ENCODE peak calls at places on chromosomes 1 and 21, in ten cellular contexts. D, J, E, C, W, X, G, H, V and O are unnamed samples.

GRCh38 chr1:11059166-11059989 is 440 bp downstream of the SRM start:
- DNase-seq in D (no peak), J (no peak), E (peak), C (no peak), W (no peak), X (no peak), G (no peak), H (no peak), V (peak), O (no peak)

GRCh38 chr1:222096883-222097282 is 355.0 kb upstream of the DUSP10 start:
- DNase-seq in D (no peak), J (peak), E (no peak), C (no peak), W (no peak), X (no peak), G (peak), H (no peak), V (peak), O (no peak)

GRCh38 chr1:83995649-83996048 is 3.3 kb downstream of the TTLL7 start:
- DNase-seq in D (no peak), J (no peak), E (no peak), C (no peak), W (no peak), X (no peak), G (no peak), H (no peak), V (no peak), O (no peak)

GRCh38 chr1:204350857-204351573 is 8.7 kb downstream of the PLEKHA6 start:
- DNase-seq in D (peak), J (peak), E (peak), C (peak), W (no peak), X (no peak), G (peak), H (peak), V (no peak), O (no peak)

GRCh38 chr1:155007253-155007828 is 4.7 kb downstream of the ZBTB7B start:
- DNase-seq in D (no peak), J (no peak), E (no peak), C (no peak), W (no peak), X (no peak), G (no peak), H (no peak), V (no peak), O (no peak)

GRCh38 chr1:59271861-59272260 is 25.0 kb upstream of the FGGY start:
- DNase-seq in D (no peak), J (no peak), E (peak), C (no peak), W (no peak), X (no peak), G (no peak), H (no peak), V (no peak), O (no peak)

GRCh38 chr1:187264995-187265602 is 436.4 kb downstream of the PLA2G4A start:
- DNase-seq in D (peak), J (peak), E (peak), C (peak), W (peak), X (peak), G (peak), H (no peak), V (peak), O (no peak)

GRCh38 chr1:39105061-39105840 is 79.1 kb downstream of the NDUFS5 start:
- DNase-seq in D (peak), J (peak), E (peak), C (no peak), W (no peak), X (no peak), G (peak), H (peak), V (peak), O (peak)

GRCh38 chr21:34894401-34894800 is 154.7 kb downstream of the RUNX1 start:
- DNase-seq in D (no peak), J (no peak), E (no peak), C (no peak), W (no peak), X (no peak), G (no peak), H (no peak), V (no peak), O (no peak)

GRCh38 chr1:69090170-69090569 is 477.6 kb upstream of the LRRC7 start:
- DNase-seq in D (no peak), J (no peak), E (no peak), C (no peak), W (no peak), X (no peak), G (no peak), H (no peak), V (no peak), O (no peak)

GRCh38 chr1:151958959-151959358 is 34.7 kb downstream of the S100A10 start:
- DNase-seq in D (no peak), J (no peak), E (no peak), C (no peak), W (no peak), X (no peak), G (no peak), H (no peak), V (no peak), O (no peak)

GRCh38 chr1:57163332-57163731 is 197.5 kb upstream of the C8B start:
- DNase-seq in D (peak), J (no peak), E (no peak), C (no peak), W (no peak), X (no peak), G (no peak), H (no peak), V (no peak), O (no peak)

GRCh38 chr1:213995603-213996002 is 7.8 kb downstream of the PROX1 start:
- DNase-seq in D (no peak), J (no peak), E (no peak), C (no peak), W (no peak), X (no peak), G (no peak), H (no peak), V (no peak), O (no peak)

GRCh38 chr1:104120488-104120887 is 370.8 kb downstream of the AMY1C start:
- DNase-seq in D (no peak), J (no peak), E (no peak), C (no peak), W (no peak), X (no peak), G (no peak), H (no peak), V (no peak), O (no peak)

GRCh38 chr1:207565546-207566468 is 69.8 kb downstream of the CR1 start:
- DNase-seq in D (peak), J (peak), E (peak), C (no peak), W (no peak), X (no peak), G (peak), H (no peak), V (peak), O (no peak)

GRCh38 chr1:195580988-195581387 is 1027.3 kb downstream of the KCNT2 start:
- DNase-seq in D (no peak), J (no peak), E (no peak), C (no peak), W (peak), X (no peak), G (no peak), H (no peak), V (no peak), O (no peak)
- TF ChIP-seq CTCF in D (peak), J (no peak), E (no peak), C (peak), W (no peak), X (no peak), G (peak), H (no peak), V (peak), O (no peak)

DNA sequence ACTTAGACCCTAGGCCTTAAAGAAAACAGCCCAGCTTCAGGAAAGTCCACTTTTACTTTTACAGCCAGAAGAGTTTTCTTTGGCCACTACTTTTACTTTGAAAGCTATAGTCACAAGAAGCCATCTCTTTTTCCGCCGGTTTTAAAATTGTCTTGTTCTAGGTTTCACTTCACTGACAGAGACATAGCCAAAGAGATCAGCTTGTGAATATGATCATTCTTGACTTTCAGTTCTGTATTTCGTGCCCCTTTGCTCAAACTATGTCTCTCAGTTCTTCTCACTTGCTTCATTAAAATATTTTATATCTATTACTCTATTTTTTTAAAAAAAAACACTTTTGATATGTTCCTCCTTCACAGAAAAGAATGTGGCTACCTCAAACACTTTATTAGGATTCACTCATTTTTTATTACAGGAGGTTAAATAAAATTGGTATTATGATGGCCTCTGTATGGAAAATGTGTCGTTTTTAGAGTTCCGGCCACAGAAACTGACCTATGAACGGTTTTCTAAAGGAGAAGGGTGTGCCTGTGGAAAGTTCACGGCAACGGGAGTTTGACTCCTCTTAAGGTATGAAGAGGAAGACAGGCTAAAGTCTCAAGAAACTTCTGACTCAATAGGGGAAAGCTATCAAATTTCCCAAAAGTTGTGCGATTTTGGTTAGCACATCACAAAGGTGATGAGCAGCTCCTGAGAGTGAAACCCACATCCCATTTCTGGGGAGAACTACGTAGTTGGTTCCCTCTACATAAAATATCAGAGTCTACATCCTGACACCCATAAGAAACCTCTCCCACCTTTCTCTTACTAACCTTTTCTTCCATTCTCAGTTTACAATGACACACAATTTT is 1.2 kb downstream of the MCOLN2 start:
- DNase-seq in D (no peak), J (no peak), E (peak), C (no peak), W (no peak), X (no peak), G (no peak), H (no peak), V (no peak), O (no peak)
- H3K4me3 ChIP-seq in D (no peak), J (no peak), E (peak), C (no peak), W (no peak), X (no peak), G (no peak), H (no peak), V (no peak), O (no peak)

GRCh38 chr1:85406887-85407593 is 57.9 kb downstream of the DDAH1 start:
- DNase-seq in D (no peak), J (peak), E (no peak), C (peak), W (peak), X (peak), G (peak), H (peak), V (peak), O (no peak)

GRCh38 chr1:85406081-85406480 is 58.9 kb downstream of the DDAH1 start:
- DNase-seq in D (no peak), J (no peak), E (no peak), C (no peak), W (no peak), X (no peak), G (no peak), H (no peak), V (no peak), O (no peak)

GRCh38 chr1:85409516-85409915 is 55.4 kb downstream of the DDAH1 start:
- DNase-seq in D (no peak), J (no peak), E (no peak), C (no peak), W (no peak), X (no peak), G (no peak), H (no peak), V (no peak), O (no peak)

GRCh38 chr1:85407978-85408377 is 57.0 kb downstream of the DDAH1 start:
- DNase-seq in D (no peak), J (no peak), E (no peak), C (no peak), W (no peak), X (no peak), G (no peak), H (no peak), V (no peak), O (no peak)

GRCh38 chr1:85404393-85404792 is 60.6 kb downstream of the DDAH1 start:
- DNase-seq in D (no peak), J (no peak), E (no peak), C (no peak), W (no peak), X (no peak), G (peak), H (no peak), V (no peak), O (no peak)
- TF ChIP-seq CTCF in D (no peak), J (no peak), E (no peak), C (no peak), W (no peak), X (no peak), G (no peak), H (no peak), V (no peak), O (no peak)

GRCh38 chr21:16363563-16363962 is 633.8 kb downstream of the USP25 start:
- DNase-seq in D (no peak), J (no peak), E (no peak), C (no peak), W (no peak), X (no peak), G (no peak), H (no peak), V (no peak), O (no peak)

GRCh38 chr21:16370176-16370575 is 640.4 kb downstream of the USP25 start:
- DNase-seq in D (no peak), J (no peak), E (no peak), C (no peak), W (no peak), X (no peak), G (no peak), H (no peak), V (no peak), O (no peak)

DNA sequence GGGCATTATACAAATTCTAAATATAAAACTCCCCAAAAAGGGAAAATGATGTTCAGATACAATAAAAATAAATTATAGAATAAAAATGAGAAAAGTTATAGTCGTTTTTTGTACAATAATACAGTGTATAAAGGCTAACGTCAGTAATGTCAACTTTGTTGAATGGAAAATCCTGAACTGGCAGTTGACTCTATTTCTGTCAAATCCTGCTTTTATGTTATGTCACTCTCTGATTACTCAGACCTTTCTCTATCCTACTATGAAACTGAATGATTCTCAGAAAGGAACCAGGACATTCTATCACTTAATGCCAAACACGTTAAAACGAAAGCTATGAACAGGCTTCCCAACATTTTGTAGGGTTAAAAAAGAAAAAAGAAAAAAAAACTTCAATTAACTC is 636.4 kb downstream of the USP25 start:
- DNase-seq in D (no peak), J (no peak), E (no peak), C (no peak), W (no peak), X (no peak), G (no peak), H (no peak), V (no peak), O (no peak)
- H3K4me3 ChIP-seq in D (no peak), J (no peak), E (no peak), C (no peak), W (no peak), X (no peak), G (no peak), H (no peak), V (no peak), O (no peak)

GRCh38 chr1:95201905-95202304 is 32.1 kb upstream of the RWDD3 start:
- DNase-seq in D (no peak), J (no peak), E (no peak), C (no peak), W (no peak), X (no peak), G (no peak), H (no peak), V (no peak), O (no peak)
- TF ChIP-seq CTCF in D (no peak), J (no peak), E (no peak), C (no peak), W (no peak), X (no peak), G (no peak), H (no peak), V (no peak), O (no peak)

GRCh38 chr1:239898067-239898730 is 193.5 kb upstream of the FMN2 start:
- DNase-seq in D (peak), J (peak), E (peak), C (peak), W (peak), X (peak), G (peak), H (peak), V (peak), O (peak)
- H3K4me3 ChIP-seq in D (peak), J (no peak), E (no peak), C (peak), W (no peak), X (no peak), G (no peak), H (peak), V (no peak), O (no peak)

GRCh38 chr1:86082183-86082582 is 74.4 kb downstream of the COL24A1 start:
- DNase-seq in D (no peak), J (no peak), E (no peak), C (no peak), W (peak), X (no peak), G (peak), H (no peak), V (no peak), O (no peak)
- TF ChIP-seq CTCF in D (peak), J (peak), E (no peak), C (peak), W (no peak), X (no peak), G (peak), H (no peak), V (peak), O (no peak)